ENCODE peak calls at places on chromosomes 2 and 18, in five cellular contexts. T, M, D, Q and N are unnamed samples.

GRCh38 chr2:121722479-121722878 is 14.2 kb downstream of the NIFK start:
- DNase-seq in Q (no peak), D (no peak), M (peak), T (no peak), N (peak)

GRCh38 chr2:10305715-10306114 is 3.0 kb downstream of the HPCAL1 start:
- DNase-seq in T (peak), M (no peak), D (no peak), Q (no peak), N (peak)

GRCh38 chr2:240229005-240229404 is 88.5 kb upstream of the OTOS start:
- DNase-seq in T (no peak), Q (no peak), M (no peak), D (no peak), N (no peak)

GRCh38 chr18:23462876-23463275 is 9.8 kb downstream of the RIOK3 start:
- DNase-seq in Q (no peak), T (no peak), M (peak), D (no peak), N (no peak)

GRCh38 chr2:159683804-159684203 is 28.5 kb upstream of the MARCHF7 start:
- DNase-seq in D (no peak), Q (no peak), T (no peak), M (no peak), N (no peak)

GRCh38 chr2:66569321-66569851 is 134.5 kb downstream of the MEIS1 start:
- DNase-seq in D (no peak), T (peak), M (peak), Q (no peak), N (no peak)

GRCh38 chr2:96551605-96552283 is 15.2 kb downstream of the ARID5A start:
- DNase-seq in Q (no peak), M (no peak), D (no peak), T (no peak), N (no peak)

GRCh38 chr2:234550511-234551107 is 53.7 kb upstream of the ARL4C start:
- DNase-seq in T (peak), Q (peak), D (peak), M (peak), N (peak)

GRCh38 chr2:9818097-9818496 is 25.2 kb upstream of the TAF1B start:
- DNase-seq in T (no peak), D (no peak), M (no peak), Q (no peak), N (no peak)

GRCh38 chr2:150513647-150514046 is 26.2 kb upstream of the RND3 start:
- DNase-seq in M (peak), Q (no peak), D (no peak), T (no peak), N (no peak)

GRCh38 chr18:56812674-56813073 is 161.5 kb downstream of the WDR7 start:
- DNase-seq in T (no peak), Q (no peak), M (no peak), D (no peak), N (no peak)

GRCh38 chr2:40507429-40507828 is 55.5 kb upstream of the SLC8A1 start:
- DNase-seq in D (no peak), T (no peak), Q (no peak), M (no peak), N (no peak)

GRCh38 chr2:24912523-24912922 is 7.5 kb downstream of the ADCY3 start:
- DNase-seq in D (no peak), M (peak), Q (no peak), T (no peak), N (no peak)

GRCh38 chr2:219502618-219503017 is 3.9 kb downstream of the GMPPA start:
- DNase-seq in Q (no peak), D (no peak), M (no peak), T (no peak), N (no peak)

GRCh38 chr2:64532030-64532429 is 7.9 kb downstream of the AFTPH start:
- DNase-seq in T (no peak), Q (no peak), M (no peak), D (no peak), N (no peak)

GRCh38 chr18:8602557-8602956 is 6.7 kb upstream of the RAB12 start:
- DNase-seq in T (no peak), M (no peak), Q (no peak), D (no peak), N (no peak)

GRCh38 chr2:207166039-207166348 is 246 bp upstream of the KLF7 start:
- DNase-seq in Q (peak), M (peak), T (peak), D (peak), N (peak)

GRCh38 chr18:10230072-10230471 is 224.4 kb upstream of the APCDD1 start:
- DNase-seq in T (no peak), M (peak), D (no peak), Q (no peak), N (peak)

GRCh38 chr2:60416221-60417008 is 137.0 kb downstream of the BCL11A start:
- DNase-seq in Q (no peak), T (no peak), D (no peak), M (peak), N (no peak)

GRCh38 chr2:109373791-109374547 is 239.8 kb downstream of the SEPTIN10 start:
- DNase-seq in M (no peak), D (no peak), T (peak), Q (no peak), N (no peak)

GRCh38 chr18:5582054-5582453 is 38.3 kb upstream of the EPB41L3 start:
- DNase-seq in M (peak), T (no peak), D (no peak), Q (no peak), N (no peak)

GRCh38 chr2:118003396-118003824 is 10.5 kb downstream of the CCDC93 start:
- DNase-seq in Q (peak), T (peak), M (peak), D (no peak), N (peak)

GRCh38 chr2:8259106-8259840 is 422.6 kb upstream of the ID2 start:
- DNase-seq in T (no peak), D (no peak), M (no peak), Q (no peak), N (no peak)

GRCh38 chr2:45466045-45466444 is 145.0 kb downstream of the SRBD1 start:
- DNase-seq in M (no peak), D (no peak), T (no peak), Q (no peak), N (no peak)

GRCh38 chr2:170396799-170397459 is 219.0 kb downstream of the MYO3B start:
- DNase-seq in T (no peak), M (peak), Q (no peak), D (no peak), N (no peak)

GRCh38 chr2:119641562-119642258 is 37.3 kb upstream of the TMEM177 start:
- DNase-seq in M (peak), Q (peak), D (peak), T (peak), N (peak)

GRCh38 chr18:8507361-8507760 is 101.9 kb upstream of the RAB12 start:
- DNase-seq in D (no peak), T (peak), M (peak), Q (no peak), N (peak)

GRCh38 chr2:54669677-54670484 is 53.6 kb upstream of the EML6 start:
- DNase-seq in Q (no peak), T (no peak), D (no peak), M (peak), N (no peak)

GRCh38 chr18:8791171-8791651 is 85.9 kb downstream of the MTCL1 start:
- DNase-seq in M (peak), T (no peak), D (no peak), Q (no peak), N (no peak)

GRCh38 chr2:27747827-27748352 is 23.6 kb upstream of the MRPL33 start:
- DNase-seq in D (no peak), T (no peak), Q (no peak), M (no peak), N (no peak)

GRCh38 chr2:223779877-223780276 is 57.5 kb downstream of the AP1S3 start:
- DNase-seq in M (peak), Q (no peak), D (no peak), T (peak), N (peak)

GRCh38 chr2:53901192-53901591 is 41.4 kb upstream of the GPR75 start:
- DNase-seq in Q (no peak), D (no peak), T (no peak), M (no peak), N (no peak)

GRCh38 chr2:18171191-18172139 is 293.0 kb downstream of the KCNS3 start:
- DNase-seq in Q (no peak), T (no peak), D (no peak), M (peak), N (no peak)

GRCh38 chr2:100321181-100321880 is 970 bp downstream of the LONRF2 start:
- DNase-seq in D (peak), T (peak), Q (peak), M (peak), N (peak)

GRCh38 chr18:34153711-34154110 is 71.0 kb downstream of the NOL4 start:
- DNase-seq in T (no peak), D (no peak), Q (no peak), M (peak), N (no peak)

GRCh38 chr18:53984021-53984420 is 240.4 kb downstream of the MBD2 start:
- DNase-seq in T (no peak), D (no peak), M (no peak), Q (no peak), N (no peak)
- TF ChIP-seq CTCF in T (no peak), D (no peak), M (no peak), Q (no peak), N (no peak)

GRCh38 chr2:104028066-104028465 is 825.8 kb upstream of the POU3F3 start:
- DNase-seq in D (no peak), Q (no peak), M (no peak), T (no peak), N (no peak)

DNA sequence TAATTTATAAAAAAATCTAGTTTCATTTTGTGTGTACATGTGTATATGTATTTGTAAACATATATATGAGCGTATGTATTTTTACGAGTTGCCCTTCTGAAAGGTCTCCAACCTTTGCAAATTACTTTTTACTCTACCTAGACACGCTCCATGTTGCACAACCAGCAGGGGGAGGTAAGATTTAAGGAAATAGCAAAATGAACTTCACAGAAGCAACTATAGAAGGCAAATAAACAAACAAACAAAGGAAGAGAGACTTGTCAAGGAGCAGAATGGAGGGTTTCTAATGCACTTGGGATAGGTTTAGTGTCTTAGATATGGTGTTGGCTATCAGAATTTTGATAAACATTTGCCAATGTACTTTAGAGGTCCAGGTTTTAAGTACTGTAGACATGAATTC is 820.5 kb upstream of the POU3F3 start:
- DNase-seq in Q (no peak), D (no peak), M (no peak), T (peak), N (peak)
- TF ChIP-seq CTCF in Q (peak), D (no peak), M (no peak), T (peak), N (no peak)

GRCh38 chr18:11570770-11571169 is 38.6 kb upstream of the SLC35G4 start:
- DNase-seq in T (no peak), Q (no peak), D (no peak), M (peak), N (peak)
- TF ChIP-seq CTCF in T (peak), Q (peak), D (no peak), M (peak), N (no peak)

GRCh38 chr18:24463233-24463775 is 2.9 kb downstream of the HRH4 start:
- DNase-seq in Q (no peak), D (no peak), M (no peak), T (no peak), N (no peak)

GRCh38 chr18:24470022-24470618 is 9.7 kb downstream of the HRH4 start:
- DNase-seq in D (no peak), M (no peak), T (no peak), Q (no peak), N (no peak)

GRCh38 chr18:24465491-24465890 is 5.1 kb downstream of the HRH4 start:
- DNase-seq in Q (no peak), M (no peak), D (no peak), T (no peak), N (no peak)

GRCh38 chr18:24470805-24471204 is 10.4 kb downstream of the HRH4 start:
- DNase-seq in M (no peak), Q (no peak), D (no peak), T (no peak), N (no peak)

DNA sequence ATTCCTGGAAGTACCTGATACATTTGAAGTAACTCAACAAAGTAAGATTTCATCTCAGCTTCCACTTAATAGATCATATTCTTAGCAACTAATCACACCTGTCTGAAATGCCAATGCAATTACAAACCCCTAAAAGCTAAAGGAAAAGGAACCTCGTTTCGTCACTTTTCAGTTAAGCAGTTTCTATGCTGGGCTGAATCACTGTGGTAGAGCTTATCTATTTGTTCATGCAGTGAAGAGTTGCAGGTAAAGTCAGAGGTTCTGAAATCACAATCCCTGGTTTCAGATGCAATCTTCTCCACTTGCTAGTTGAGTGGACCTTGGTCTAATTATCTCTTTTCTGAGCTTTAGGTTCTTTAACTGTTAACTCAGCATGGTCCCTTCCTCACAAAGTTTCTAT is 6.3 kb downstream of the HRH4 start:
- DNase-seq in M (no peak), D (no peak), T (no peak), Q (no peak), N (no peak)
- TF ChIP-seq CTCF in M (no peak), D (no peak), T (no peak), Q (no peak), N (no peak)

DNA sequence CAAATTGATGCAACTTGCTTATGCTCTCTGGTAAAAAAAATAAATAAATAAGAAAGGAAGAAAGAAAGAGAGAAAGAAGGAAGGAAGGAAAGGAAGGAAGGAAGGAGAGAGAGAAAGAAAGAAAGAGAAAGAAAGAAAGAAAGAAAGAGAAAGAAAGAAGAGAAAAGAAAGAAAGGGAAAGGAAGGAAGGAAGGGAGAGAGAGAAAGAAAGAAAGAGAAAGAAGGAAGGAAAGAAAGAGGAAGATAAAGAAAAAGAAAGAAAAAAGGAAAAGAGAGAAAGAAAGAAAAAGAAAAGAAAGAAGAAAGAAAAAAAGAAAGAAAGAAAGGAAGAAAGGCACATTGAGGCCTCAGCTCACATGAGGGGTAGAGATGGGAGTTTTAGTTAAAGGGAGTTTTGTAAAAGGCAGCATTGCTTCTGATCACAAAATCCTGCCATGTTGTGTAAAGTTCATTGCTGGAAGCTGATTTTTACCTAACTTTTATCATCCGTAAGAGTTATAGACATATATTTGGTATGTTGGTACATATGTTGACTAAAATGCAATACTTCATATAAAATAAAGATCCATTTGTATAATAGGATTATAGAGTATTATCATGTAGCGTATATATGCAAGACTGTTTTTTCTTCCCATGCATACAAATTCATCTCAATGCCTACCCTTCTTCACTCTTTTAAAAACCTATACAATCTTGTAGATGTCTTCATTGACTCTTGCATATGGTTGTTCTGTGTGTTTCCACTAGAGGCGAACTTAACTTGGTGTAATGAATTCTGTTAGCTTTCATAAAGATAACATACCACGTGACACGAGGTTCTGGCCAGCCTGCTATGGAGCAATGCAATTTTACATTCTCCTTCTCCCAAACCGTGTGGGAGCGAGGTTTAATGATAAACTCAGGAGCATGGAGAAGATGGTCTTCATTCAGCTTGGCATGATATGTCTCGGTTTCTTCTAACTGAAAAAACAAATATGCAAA is 32.8 kb downstream of the MYOM1 start:
- DNase-seq in D (no peak), M (no peak), Q (no peak), T (no peak), N (no peak)
- TF ChIP-seq CTCF in D (no peak), M (peak), Q (peak), T (no peak), N (peak)